ENCODE peak calls at places on chromosomes 1 and 21, in four cellular contexts. H, N, V and O are unnamed samples. For H3K36me3, the result is how much of the 10 kb centered on the place peaks cover.

GRCh38 chr1:207808322-207808705 is 56.5 kb downstream of the CD46 start:
- DNase-seq in H (no peak), N (no peak), V (no peak), O (no peak)

GRCh38 chr1:117365350-117366280 is 1.6 kb upstream of the MAN1A2 start:
- DNase-seq in H (no peak), N (no peak), V (peak), O (no peak)

GRCh38 chr1:48079096-48079495 is 81.9 kb upstream of the TRABD2B start:
- DNase-seq in H (no peak), N (no peak), V (no peak), O (no peak)

GRCh38 chr1:168488153-168488552 is 55.6 kb downstream of the XCL2 start:
- DNase-seq in H (no peak), N (peak), V (no peak), O (no peak)

GRCh38 chr1:64004451-64004850 is 199.0 kb upstream of the UBE2U start:
- DNase-seq in H (no peak), N (no peak), V (no peak), O (no peak)

GRCh38 chr21:16358021-16358420 is 628.2 kb downstream of the USP25 start:
- DNase-seq in H (no peak), N (no peak), V (no peak), O (no peak)

GRCh38 chr21:36751383-36751782 is 52.5 kb downstream of the SIM2 start:
- DNase-seq in H (no peak), N (no peak), V (no peak), O (no peak)

GRCh38 chr1:56803561-56804156 is 15.5 kb downstream of the FYB2 start:
- DNase-seq in H (no peak), N (peak), V (peak), O (no peak)

GRCh38 chr1:226128487-226129075 is 58.0 kb downstream of the ACBD3 start:
- DNase-seq in H (peak), N (no peak), V (no peak), O (peak)

GRCh38 chr21:25428537-25428936 is 178.7 kb downstream of the MRPL39 start:
- DNase-seq in H (no peak), N (no peak), V (no peak), O (no peak)

GRCh38 chr1:161905269-161905884 is 118.3 kb downstream of the OLFML2B start:
- DNase-seq in H (no peak), N (peak), V (peak), O (no peak)

GRCh38 chr1:71561729-71562128 is 480.9 kb upstream of the ZRANB2 start:
- DNase-seq in H (no peak), N (no peak), V (no peak), O (no peak)

GRCh38 chr21:38837806-38838461 is 32.2 kb downstream of the ETS2 start:
- DNase-seq in H (no peak), N (no peak), V (no peak), O (no peak)

GRCh38 chr1:110870721-110871388 is 2.1 kb upstream of the CD53 start:
- DNase-seq in H (no peak), N (no peak), V (no peak), O (no peak)

GRCh38 chr1:155598842-155599331 is 11.1 kb upstream of the MSTO1 start:
- DNase-seq in H (no peak), N (peak), V (peak), O (peak)

GRCh38 chr1:71083271-71083670 is 2.4 kb upstream of the ZRANB2 start:
- DNase-seq in H (no peak), N (no peak), V (no peak), O (no peak)

GRCh38 chr21:44765231-44766013 is 36.2 kb downstream of the UBE2G2 start:
- DNase-seq in H (no peak), N (no peak), V (no peak), O (no peak)

GRCh38 chr21:41778974-41779600 is 12.2 kb upstream of the RIPK4 start:
- DNase-seq in H (no peak), N (no peak), V (peak), O (no peak)

GRCh38 chr21:26756491-26757159 is 88.6 kb downstream of the ADAMTS1 start:
- DNase-seq in H (no peak), N (no peak), V (no peak), O (peak)

GRCh38 chr1:175499595-175500367 is 243.6 kb downstream of the TNR start:
- DNase-seq in H (no peak), N (no peak), V (no peak), O (no peak)

GRCh38 chr21:36946949-36947371 is 19.5 kb downstream of the HLCS start:
- DNase-seq in H (no peak), N (no peak), V (no peak), O (no peak)

GRCh38 chr1:182357913-182358312 is 33.7 kb downstream of the GLUL start:
- DNase-seq in H (no peak), N (no peak), V (no peak), O (no peak)

GRCh38 chr1:209220048-209220524 is 363.4 kb upstream of the CAMK1G start:
- DNase-seq in H (no peak), N (no peak), V (no peak), O (no peak)

GRCh38 chr21:41411449-41412089 is 14.5 kb upstream of the MX1 start:
- DNase-seq in H (peak), N (peak), V (peak), O (no peak)

GRCh38 chr21:41875086-41875485 is 4.1 kb downstream of the PRDM15 start:
- DNase-seq in H (no peak), N (no peak), V (no peak), O (no peak)

GRCh38 chr1:161763522-161764098 is 2.5 kb upstream of the ATF6 start:
- DNase-seq in H (no peak), N (no peak), V (peak), O (no peak)

GRCh38 chr1:87115317-87115885 is 201.0 kb downstream of the HS2ST1 start:
- DNase-seq in H (no peak), N (peak), V (no peak), O (peak)

GRCh38 chr1:15936025-15936424 is 39.9 kb downstream of the ZBTB17 start:
- DNase-seq in H (no peak), N (no peak), V (no peak), O (no peak)
- H3K36me3 ChIP-seq in H (under half), N (under half), V (under half), O (half or more)

GRCh38 chr1:94819584-94819944 is 593 bp upstream of the SLC44A3 start:
- DNase-seq in H (no peak), N (no peak), V (peak), O (no peak)
- H3K4me3 ChIP-seq in H (peak), N (no peak), V (peak), O (peak)

DNA sequence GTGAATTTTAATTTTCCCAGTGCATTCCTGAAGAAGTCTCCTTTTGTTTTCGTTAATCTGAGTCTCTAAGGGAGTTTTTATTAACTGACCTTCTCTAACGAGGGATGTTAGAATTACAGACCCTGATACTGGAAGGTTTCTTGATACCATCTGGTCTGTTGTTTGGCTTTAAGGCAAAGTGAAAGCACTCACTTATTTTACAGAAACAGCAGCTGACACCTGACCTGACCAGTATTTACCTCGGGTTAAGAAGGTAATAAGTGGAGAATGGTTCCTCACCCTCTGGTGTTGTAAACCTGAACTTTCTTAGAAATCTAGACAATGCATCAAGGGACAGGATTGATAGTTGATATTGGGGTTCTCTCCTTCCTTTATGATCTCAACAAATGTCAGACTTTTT is 12.4 kb downstream of the CDC14A start:
- DNase-seq in H (no peak), N (no peak), V (no peak), O (no peak)
- H3K27ac ChIP-seq in H (no peak), N (no peak), V (no peak), O (no peak)

GRCh38 chr21:34796518-34797201 is 127.9 kb downstream of the CLIC6 start:
- DNase-seq in H (no peak), N (no peak), V (no peak), O (no peak)
- H3K36me3 ChIP-seq in H (under half), N (under half), V (under half), O (half or more)

GRCh38 chr1:13708380-13709010 is 8.5 kb downstream of the PRDM2 start:
- DNase-seq in H (no peak), N (no peak), V (peak), O (no peak)
- H3K4me3 ChIP-seq in H (no peak), N (no peak), V (no peak), O (no peak)